ENCODE peak calls at places on chromosomes 3 and 15, in ten cellular contexts. O, N, K, A, W, S, C, V, E and P are unnamed samples.

GRCh38 chr3:186152889-186153292 is 44.0 kb upstream of the ETV5 start:
- DNase-seq in O (no peak), N (no peak), K (no peak), A (no peak), W (peak), S (no peak), C (no peak), V (no peak), E (no peak), P (no peak)

GRCh38 chr3:141336672-141337522 is 31.4 kb upstream of the ZBTB38 start:
- DNase-seq in O (peak), N (no peak), K (no peak), A (peak), W (peak), S (no peak), C (no peak), V (no peak), E (no peak), P (no peak)

GRCh38 chr3:44504566-44504965 is 27.1 kb upstream of the ZNF445 start:
- DNase-seq in O (no peak), N (no peak), K (no peak), A (no peak), W (no peak), S (no peak), C (no peak), V (no peak), E (no peak), P (no peak)

GRCh38 chr3:42345811-42346210 is 64.6 kb downstream of the LYZL4 start:
- DNase-seq in O (no peak), N (no peak), K (no peak), A (no peak), W (no peak), S (no peak), C (no peak), V (no peak), E (no peak), P (no peak)

GRCh38 chr15:33547876-33548275 is 237.1 kb downstream of the RYR3 start:
- DNase-seq in O (no peak), N (no peak), K (peak), A (peak), W (no peak), S (peak), C (peak), V (peak), E (no peak), P (no peak)

GRCh38 chr3:41290736-41291135 is 91.4 kb downstream of the CTNNB1 start:
- DNase-seq in O (no peak), N (no peak), K (no peak), A (no peak), W (no peak), S (no peak), C (no peak), V (no peak), E (no peak), P (no peak)

GRCh38 chr3:123678108-123678511 is 93.3 kb upstream of the HACD2 start:
- DNase-seq in O (no peak), N (no peak), K (peak), A (peak), W (no peak), S (no peak), C (no peak), V (no peak), E (no peak), P (no peak)

GRCh38 chr15:29452881-29453731 is 183.5 kb upstream of the NSMCE3 start:
- DNase-seq in O (no peak), N (no peak), K (no peak), A (no peak), W (no peak), S (no peak), C (peak), V (no peak), E (no peak), P (no peak)

GRCh38 chr15:39287322-39288195 is 293.3 kb upstream of the THBS1 start:
- DNase-seq in O (peak), N (no peak), K (no peak), A (peak), W (no peak), S (no peak), C (no peak), V (no peak), E (no peak), P (no peak)

GRCh38 chr3:120615863-120616599 is 19.9 kb downstream of the NDUFB4 start:
- DNase-seq in O (no peak), N (no peak), K (peak), A (peak), W (no peak), S (peak), C (no peak), V (peak), E (no peak), P (peak)

GRCh38 chr15:74406992-74407705 is 26.6 kb downstream of the SEMA7A start:
- DNase-seq in O (no peak), N (no peak), K (no peak), A (peak), W (no peak), S (no peak), C (peak), V (no peak), E (no peak), P (no peak)

GRCh38 chr15:63157891-63158431 is 684 bp upstream of the RPS27L start:
- DNase-seq in O (no peak), N (peak), K (peak), A (peak), W (no peak), S (no peak), C (peak), V (no peak), E (no peak), P (peak)

GRCh38 chr3:183181606-183182005 is 19.1 kb upstream of the LAMP3 start:
- DNase-seq in O (no peak), N (no peak), K (no peak), A (no peak), W (no peak), S (no peak), C (no peak), V (no peak), E (no peak), P (no peak)

GRCh38 chr3:183481582-183481981 is 53.2 kb upstream of the MCF2L2 start:
- DNase-seq in O (no peak), N (no peak), K (no peak), A (peak), W (no peak), S (no peak), C (no peak), V (no peak), E (no peak), P (no peak)

GRCh38 chr15:85151861-85152260 is 170.2 kb downstream of the PDE8A start:
- DNase-seq in O (no peak), N (no peak), K (no peak), A (peak), W (no peak), S (no peak), C (no peak), V (no peak), E (no peak), P (no peak)

GRCh38 chr3:155441506-155441905 is 148.0 kb upstream of the STRIT1 start:
- DNase-seq in O (no peak), N (no peak), K (no peak), A (no peak), W (no peak), S (no peak), C (no peak), V (no peak), E (no peak), P (no peak)

GRCh38 chr3:66144792-66145733 is 75.7 kb upstream of the SLC25A26 start:
- DNase-seq in O (no peak), N (no peak), K (no peak), A (peak), W (no peak), S (no peak), C (no peak), V (no peak), E (no peak), P (no peak)

GRCh38 chr3:80192871-80193270 is 425.1 kb upstream of the ROBO1 start:
- DNase-seq in O (no peak), N (no peak), K (no peak), A (peak), W (no peak), S (no peak), C (no peak), V (no peak), E (no peak), P (no peak)

GRCh38 chr3:14177580-14178246 is 688 bp downstream of the XPC start:
- DNase-seq in O (no peak), N (no peak), K (no peak), A (peak), W (no peak), S (no peak), C (no peak), V (no peak), E (no peak), P (no peak)

GRCh38 chr3:47225310-47225906 is 57.2 kb downstream of the KIF9 start:
- DNase-seq in O (no peak), N (no peak), K (no peak), A (peak), W (peak), S (no peak), C (no peak), V (no peak), E (no peak), P (peak)

GRCh38 chr3:14523792-14524191 is 16.4 kb downstream of the GRIP2 start:
- DNase-seq in O (no peak), N (no peak), K (no peak), A (no peak), W (no peak), S (peak), C (no peak), V (peak), E (peak), P (peak)

GRCh38 chr3:9153763-9154601 is 95.5 kb downstream of the SRGAP3 start:
- DNase-seq in O (no peak), N (no peak), K (no peak), A (no peak), W (no peak), S (no peak), C (peak), V (peak), E (no peak), P (peak)

GRCh38 chr3:27224197-27224596 is 145.0 kb downstream of the NEK10 start:
- DNase-seq in O (no peak), N (no peak), K (no peak), A (peak), W (no peak), S (no peak), C (no peak), V (peak), E (no peak), P (no peak)

GRCh38 chr15:59313703-59314332 is 58.9 kb downstream of the MYO1E start:
- DNase-seq in O (no peak), N (peak), K (no peak), A (peak), W (peak), S (peak), C (no peak), V (peak), E (peak), P (peak)

GRCh38 chr3:37824954-37825328 is 36.7 kb upstream of the CTDSPL start:
- DNase-seq in O (no peak), N (no peak), K (no peak), A (no peak), W (no peak), S (no peak), C (no peak), V (no peak), E (no peak), P (no peak)

GRCh38 chr3:4804161-4805058 is 174.8 kb upstream of the BHLHE40 start:
- DNase-seq in O (no peak), N (no peak), K (no peak), A (no peak), W (no peak), S (no peak), C (no peak), V (no peak), E (no peak), P (no peak)

GRCh38 chr15:85592148-85592547 is 202.6 kb downstream of the KLHL25 start:
- DNase-seq in O (no peak), N (no peak), K (no peak), A (peak), W (no peak), S (no peak), C (no peak), V (no peak), E (no peak), P (no peak)

GRCh38 chr3:9008550-9009255 is 45.4 kb upstream of the RAD18 start:
- DNase-seq in O (no peak), N (no peak), K (no peak), A (no peak), W (no peak), S (no peak), C (no peak), V (no peak), E (no peak), P (no peak)

GRCh38 chr3:4976109-4976508 is 3.1 kb upstream of the BHLHE40 start:
- DNase-seq in O (no peak), N (peak), K (peak), A (peak), W (no peak), S (no peak), C (peak), V (peak), E (peak), P (peak)

GRCh38 chr3:161305095-161305991 is 66.0 kb downstream of the SPTSSB start:
- DNase-seq in O (no peak), N (no peak), K (no peak), A (peak), W (no peak), S (no peak), C (peak), V (no peak), E (no peak), P (no peak)

GRCh38 chr3:26484140-26484539 is 138.4 kb upstream of the LRRC3B start:
- DNase-seq in O (no peak), N (no peak), K (no peak), A (no peak), W (no peak), S (no peak), C (peak), V (no peak), E (no peak), P (no peak)

GRCh38 chr3:115858995-115859807 is 235.9 kb downstream of the GAP43 start:
- DNase-seq in O (no peak), N (no peak), K (no peak), A (no peak), W (no peak), S (no peak), C (peak), V (no peak), E (no peak), P (no peak)

GRCh38 chr3:143358155-143358792 is 238.7 kb downstream of the CHST2 start:
- DNase-seq in O (no peak), N (no peak), K (no peak), A (no peak), W (no peak), S (no peak), C (no peak), V (no peak), E (no peak), P (no peak)

GRCh38 chr15:33587773-33588172 is 277.0 kb downstream of the RYR3 start:
- DNase-seq in O (no peak), N (no peak), K (peak), A (peak), W (no peak), S (no peak), C (no peak), V (no peak), E (no peak), P (no peak)

GRCh38 chr15:80599359-80599758 is 95.8 kb upstream of the ABHD17C start:
- DNase-seq in O (no peak), N (no peak), K (no peak), A (peak), W (no peak), S (no peak), C (no peak), V (no peak), E (no peak), P (no peak)

GRCh38 chr15:101447168-101447533 is 42.4 kb downstream of the PCSK6 start:
- DNase-seq in O (no peak), N (no peak), K (no peak), A (no peak), W (no peak), S (no peak), C (no peak), V (no peak), E (no peak), P (no peak)

GRCh38 chr3:169662215-169663070 is 1.1 kb downstream of the MECOM start:
- DNase-seq in O (no peak), N (peak), K (no peak), A (peak), W (no peak), S (peak), C (peak), V (peak), E (peak), P (peak)

GRCh38 chr3:194548346-194549321 is 61.8 kb upstream of the ATP13A3 start:
- DNase-seq in O (no peak), N (no peak), K (no peak), A (peak), W (no peak), S (peak), C (no peak), V (no peak), E (no peak), P (peak)

GRCh38 chr3:42708611-42709151 is 6.1 kb upstream of the HHATL start:
- DNase-seq in O (no peak), N (no peak), K (no peak), A (no peak), W (no peak), S (peak), C (no peak), V (no peak), E (no peak), P (peak)

DNA sequence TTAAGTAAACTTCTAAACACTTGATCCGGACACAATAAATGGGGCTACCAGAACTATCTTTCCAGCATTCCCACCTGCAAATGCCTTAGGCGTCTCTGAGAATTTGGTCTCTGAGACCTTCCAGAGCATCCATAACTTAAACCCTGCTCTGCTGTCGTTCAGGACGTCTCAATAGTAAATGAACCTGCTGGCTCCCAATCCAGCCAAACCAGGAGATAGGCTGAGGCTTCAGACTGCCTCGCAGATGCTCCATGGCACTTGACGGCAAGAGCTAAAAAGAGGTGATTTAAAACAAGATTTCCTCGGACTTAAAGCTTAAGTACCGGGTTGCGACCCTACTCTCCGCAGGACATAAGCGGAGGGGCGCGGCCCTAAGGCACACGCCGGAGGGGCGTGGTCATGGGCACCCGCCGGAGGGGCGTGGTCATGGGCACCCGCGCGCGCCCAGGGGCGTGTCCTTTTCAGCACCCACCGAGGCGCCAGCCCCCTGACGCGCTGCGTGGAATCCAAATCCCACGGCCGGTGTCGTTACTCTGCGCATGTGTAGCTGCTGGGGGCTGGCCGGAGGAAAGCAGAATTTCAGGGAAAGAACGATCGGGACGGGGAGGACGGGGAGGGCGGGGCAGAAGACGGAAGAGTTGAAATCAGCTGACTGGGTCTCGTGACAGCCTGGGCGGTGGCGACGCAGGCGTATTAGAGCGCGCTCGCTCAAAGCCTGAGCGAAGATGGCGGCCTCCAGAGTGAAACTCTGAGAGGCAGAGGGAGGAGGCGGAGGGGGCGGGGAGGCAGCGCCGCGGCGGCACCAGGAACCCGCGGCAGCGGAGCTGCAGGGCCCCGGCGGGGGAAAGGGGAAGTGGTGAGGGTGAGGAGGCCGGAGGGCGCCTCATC is at the start of gene DNAJC13:
- DNase-seq in O (no peak), N (peak), K (peak), A (peak), W (peak), S (peak), C (peak), V (peak), E (peak), P (peak)
- H3K4me3 ChIP-seq in O (peak), N (peak), K (peak), A (peak), W (peak), S (peak), C (peak), V (peak), E (peak), P (peak)

DNA sequence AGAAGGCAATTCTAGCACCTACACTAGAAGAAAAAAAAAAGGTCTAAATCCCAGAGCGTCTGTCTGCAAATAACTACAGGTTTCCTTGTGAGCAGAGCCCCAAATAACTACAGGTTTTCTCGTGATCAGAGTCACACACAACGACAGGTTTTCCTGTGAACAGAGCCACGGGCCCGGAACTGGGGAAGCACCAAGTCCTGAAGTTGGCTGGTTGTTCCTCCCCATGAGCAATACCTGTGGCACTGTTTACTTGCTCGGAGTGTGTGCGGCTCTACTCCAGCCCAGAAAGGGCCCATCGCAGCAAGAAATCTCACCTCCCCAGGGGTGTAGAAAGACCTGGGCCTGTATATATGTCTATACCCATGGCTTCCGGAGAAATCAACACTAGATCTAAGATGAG is 649 bp upstream of the MASP1 start:
- DNase-seq in O (no peak), N (no peak), K (no peak), A (no peak), W (no peak), S (no peak), C (no peak), V (peak), E (peak), P (no peak)
- H3K4me3 ChIP-seq in O (no peak), N (no peak), K (no peak), A (no peak), W (no peak), S (no peak), C (no peak), V (no peak), E (peak), P (no peak)

GRCh38 chr3:171251842-171252241 is 208.4 kb downstream of the TNIK start:
- DNase-seq in O (no peak), N (no peak), K (no peak), A (peak), W (no peak), S (no peak), C (no peak), V (no peak), E (no peak), P (no peak)
- H3K4me3 ChIP-seq in O (no peak), N (no peak), K (no peak), A (no peak), W (no peak), S (no peak), C (no peak), V (no peak), E (no peak), P (no peak)

GRCh38 chr15:98484914-98485313 is 163.4 kb upstream of the IGF1R start:
- DNase-seq in O (no peak), N (no peak), K (no peak), A (no peak), W (no peak), S (no peak), C (no peak), V (no peak), E (no peak), P (no peak)
- H3K4me3 ChIP-seq in O (no peak), N (no peak), K (no peak), A (no peak), W (no peak), S (no peak), C (no peak), V (no peak), E (no peak), P (no peak)

DNA sequence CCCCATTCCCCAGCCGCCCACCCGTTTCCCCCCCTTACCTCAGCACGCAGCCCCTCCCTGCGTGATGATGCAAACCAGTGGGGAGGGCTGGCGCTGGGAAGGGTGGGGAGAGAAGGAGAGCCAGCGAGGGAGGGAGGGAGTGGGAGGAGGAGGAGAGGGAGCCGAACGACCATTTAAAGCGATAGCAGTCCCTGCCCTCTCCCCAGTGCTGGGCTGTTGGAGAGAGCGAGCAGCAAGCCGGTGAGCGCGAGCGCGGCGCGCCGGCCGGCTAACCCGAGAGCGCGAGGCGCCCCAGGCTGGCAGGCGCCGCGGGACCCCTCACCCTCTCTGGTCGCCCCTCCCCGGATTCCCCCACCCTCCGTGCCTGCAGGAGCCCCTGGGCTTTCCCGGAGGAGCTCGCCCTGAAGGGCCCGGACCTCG is at the start of gene GRM7:
- DNase-seq in O (no peak), N (no peak), K (no peak), A (no peak), W (no peak), S (no peak), C (peak), V (no peak), E (no peak), P (no peak)
- H3K4me3 ChIP-seq in O (no peak), N (peak), K (no peak), A (no peak), W (no peak), S (peak), C (peak), V (peak), E (no peak), P (peak)